ENCODE peak calls at places on chromosomes 5 and 9, in six cellular contexts. I is NCI-H1105 treated with DMSO at 0.1 percent for 48 hours; D is DMS53; X is BE2C; W is naive thymus-derived CD4-positive, alpha-beta T cell; N is HCEC 1CT. F is an unnamed sample.

GRCh38 chr9:12613071-12613470 is 80.1 kb upstream of the TYRP1 start:
- DNase-seq in I (no peak), D (no peak), X (no peak), W (no peak), N (no peak), F (no peak)

GRCh38 chr5:61675015-61675692 is 343.1 kb downstream of the ZSWIM6 start:
- DNase-seq in I (no peak), D (peak; percentile 27), X (no peak), W (no peak), N (no peak), F (peak; percentile 43)

GRCh38 chr9:136407911-136408310 is 2.5 kb downstream of the ENTR1 start:
- DNase-seq in I (no peak), D (no peak), X (no peak), W (no peak), N (no peak), F (no peak)

GRCh38 chr5:124343451-124343867 is 403.0 kb downstream of the ZNF608 start:
- DNase-seq in I (no peak), D (no peak), X (no peak), W (no peak), N (peak; percentile 97), F (no peak)

GRCh38 chr9:94770344-94770743 is 43.8 kb downstream of the AOPEP start:
- DNase-seq in I (no peak), D (no peak), X (no peak), W (no peak), N (no peak), F (no peak)

GRCh38 chr9:93183663-93184438 is at the start of gene WNK2:
- DNase-seq in I (peak; percentile 56), D (peak; percentile 74), X (peak; percentile 52), W (peak; percentile 43), N (no peak), F (peak; percentile 48)

GRCh38 chr5:95385334-95385733 is 5.8 kb upstream of the FAM81B start:
- DNase-seq in I (no peak), D (no peak), X (no peak), W (no peak), N (no peak), F (no peak)

GRCh38 chr9:93114169-93114983 is 18.4 kb downstream of the CARD19 start:
- DNase-seq in I (no peak), D (no peak), X (peak; percentile 8), W (peak; percentile 6), N (no peak), F (no peak)

GRCh38 chr5:133123297-133123696 is 71.5 kb downstream of the HSPA4 start:
- DNase-seq in I (no peak), D (peak; percentile 73), X (no peak), W (no peak), N (no peak), F (no peak)

GRCh38 chr9:14372437-14373318 is 58.7 kb upstream of the NFIB start:
- DNase-seq in I (no peak), D (peak; percentile 63), X (peak; percentile 43), W (no peak), N (peak; percentile 43), F (no peak)

GRCh38 chr9:34566191-34566849 is 23.2 kb downstream of the CNTFR start:
- DNase-seq in I (no peak), D (no peak), X (no peak), W (no peak), N (no peak), F (no peak)